ENCODE peak calls at places on chromosomes 7 and 10, in seven cellular contexts. F is lung, M is WERI-Rb-1, R is adrenal gland, U is body of pancreas, H is heart right ventricle, K is HCT116. A is an unnamed sample.

GRCh38 chr7:67301667-67302066 is 305.0 kb downstream of the TYW1 start:
- DNase-seq in F (no peak), M (no peak), R (no peak), U (no peak), H (no peak), K (no peak), A (no peak)

GRCh38 chr10:50286517-50286916 is 35.2 kb upstream of the ASAH2 start:
- DNase-seq in F (no peak), M (no peak), R (peak), U (no peak), H (no peak), K (no peak), A (no peak)

GRCh38 chr10:50224330-50224952 is 26.9 kb downstream of the ASAH2 start:
- DNase-seq in F (no peak), M (peak), R (peak), U (peak), H (no peak), K (peak), A (peak)

GRCh38 chr10:54983255-54983654 is 182.2 kb upstream of the PCDH15 start:
- DNase-seq in F (no peak), M (no peak), R (no peak), U (no peak), H (no peak), K (no peak), A (no peak)

GRCh38 chr7:105189859-105190492 is 176.0 kb downstream of the KMT2E start:
- DNase-seq in F (no peak), M (no peak), R (no peak), U (peak), H (no peak), K (no peak), A (no peak)

GRCh38 chr10:94042001-94042813 is 48.5 kb downstream of the PLCE1 start:
- DNase-seq in F (no peak), M (no peak), R (no peak), U (no peak), H (no peak), K (peak), A (no peak)

GRCh38 chr7:154699421-154699820 is 303.5 kb downstream of the PAXIP1 start:
- DNase-seq in F (no peak), M (no peak), R (no peak), U (no peak), H (no peak), K (no peak), A (no peak)

GRCh38 chr7:29371472-29371871 is 176.9 kb downstream of the CHN2 start:
- DNase-seq in F (no peak), M (no peak), R (no peak), U (no peak), H (no peak), K (no peak), A (no peak)

GRCh38 chr7:36811807-36812206 is 87.5 kb upstream of the AOAH start:
- DNase-seq in F (no peak), M (no peak), R (no peak), U (no peak), H (no peak), K (no peak), A (no peak)

GRCh38 chr10:17200035-17200884 is 1.2 kb downstream of the TRDMT1 start:
- DNase-seq in F (no peak), M (no peak), R (no peak), U (no peak), H (no peak), K (no peak), A (no peak)

GRCh38 chr7:101299511-101300464 is 21.8 kb downstream of the IFT22 start:
- DNase-seq in F (no peak), M (peak), R (no peak), U (no peak), H (no peak), K (no peak), A (no peak)

GRCh38 chr7:24851791-24852190 is 94.5 kb upstream of the GSDME start:
- DNase-seq in F (no peak), M (no peak), R (no peak), U (no peak), H (no peak), K (no peak), A (no peak)

GRCh38 chr7:131196808-131197207 is 130.9 kb upstream of the MKLN1 start:
- DNase-seq in F (no peak), M (no peak), R (no peak), U (no peak), H (no peak), K (no peak), A (no peak)

GRCh38 chr10:90064295-90064694 is 362.9 kb downstream of the KIF20B start:
- DNase-seq in F (no peak), M (no peak), R (no peak), U (no peak), H (no peak), K (no peak), A (no peak)

GRCh38 chr10:117462424-117462792 is 80.1 kb upstream of the EMX2 start:
- DNase-seq in F (no peak), M (no peak), R (no peak), U (no peak), H (no peak), K (no peak), A (peak)

DNA sequence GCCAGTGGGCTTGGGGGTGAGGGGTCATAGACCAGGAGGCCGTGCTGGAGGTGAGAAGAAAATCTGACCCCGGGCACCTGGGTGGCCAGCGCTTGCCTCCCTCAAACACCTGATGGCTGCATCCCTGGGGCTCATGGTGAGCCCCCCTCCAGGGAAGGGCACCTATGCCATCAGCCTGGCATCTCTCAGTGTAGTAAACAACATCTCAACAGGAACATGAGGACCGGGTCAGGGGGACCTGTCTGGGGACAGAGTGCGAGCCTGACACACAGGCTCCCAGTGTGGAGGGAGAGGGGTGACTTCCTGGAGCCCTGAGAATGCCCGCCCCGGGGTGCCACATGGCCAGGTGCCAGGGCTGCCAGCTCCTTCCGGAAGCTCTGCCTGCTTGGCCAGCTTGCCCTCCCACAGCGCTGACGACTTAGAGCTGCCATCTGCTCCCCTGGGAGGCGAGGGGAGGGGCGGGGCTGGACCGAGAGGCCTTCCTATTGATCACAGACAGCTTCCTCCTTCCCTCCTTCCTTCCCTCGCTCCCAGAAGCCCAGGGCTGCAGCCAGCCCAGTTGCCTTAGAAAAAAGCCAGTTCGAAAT is 12.3 kb downstream of the STX1A start:
- DNase-seq in F (peak), M (peak), R (no peak), U (peak), H (peak), K (peak), A (peak)
- TF ChIP-seq CTCF in F (no peak), M (no peak), R (no peak), U (no peak), H (no peak), K (no peak), A (no peak)

GRCh38 chr7:47939425-47940036 is 8.7 kb downstream of the PKD1L1 start:
- DNase-seq in F (no peak), M (no peak), R (no peak), U (no peak), H (no peak), K (no peak), A (no peak)

GRCh38 chr7:47942132-47942531 is 6.1 kb downstream of the PKD1L1 start:
- DNase-seq in F (no peak), M (no peak), R (no peak), U (no peak), H (no peak), K (no peak), A (no peak)

GRCh38 chr7:47943676-47944474 is 4.4 kb downstream of the PKD1L1 start:
- DNase-seq in F (no peak), M (no peak), R (no peak), U (no peak), H (no peak), K (no peak), A (no peak)

GRCh38 chr7:47940482-47941001 is 7.7 kb downstream of the PKD1L1 start:
- DNase-seq in F (no peak), M (no peak), R (no peak), U (no peak), H (peak), K (no peak), A (peak)

GRCh38 chr7:47941136-47941844 is 7.0 kb downstream of the PKD1L1 start:
- DNase-seq in F (no peak), M (no peak), R (peak), U (no peak), H (no peak), K (no peak), A (no peak)
- H3K27ac ChIP-seq in F (peak), M (no peak), R (peak), U (peak), H (peak), K (no peak), A (peak)

DNA sequence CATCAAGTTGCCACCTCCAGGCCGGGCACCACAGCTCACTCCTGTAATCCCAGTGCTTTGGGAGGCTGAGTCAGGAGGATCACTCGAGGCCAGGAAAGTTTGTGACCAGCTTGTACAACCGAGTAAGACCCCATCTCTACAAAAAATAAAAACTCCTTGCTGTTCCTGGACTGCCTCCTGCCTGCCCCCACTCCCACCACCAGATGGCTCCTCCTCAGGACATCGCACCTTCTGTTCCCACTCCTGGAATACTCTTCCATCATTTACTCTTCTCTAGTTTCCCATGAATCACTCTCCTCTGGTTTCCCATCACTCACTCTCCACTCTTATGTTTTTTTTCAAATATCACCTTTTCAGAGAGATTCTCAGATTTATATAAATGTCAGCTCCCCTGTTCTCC is 540.7 kb downstream of the CALN1 start:
- DNase-seq in F (no peak), M (no peak), R (no peak), U (no peak), H (no peak), K (no peak), A (no peak)
- TF ChIP-seq CTCF in F (no peak), M (no peak), R (no peak), U (no peak), H (no peak), K (no peak), A (no peak)

DNA sequence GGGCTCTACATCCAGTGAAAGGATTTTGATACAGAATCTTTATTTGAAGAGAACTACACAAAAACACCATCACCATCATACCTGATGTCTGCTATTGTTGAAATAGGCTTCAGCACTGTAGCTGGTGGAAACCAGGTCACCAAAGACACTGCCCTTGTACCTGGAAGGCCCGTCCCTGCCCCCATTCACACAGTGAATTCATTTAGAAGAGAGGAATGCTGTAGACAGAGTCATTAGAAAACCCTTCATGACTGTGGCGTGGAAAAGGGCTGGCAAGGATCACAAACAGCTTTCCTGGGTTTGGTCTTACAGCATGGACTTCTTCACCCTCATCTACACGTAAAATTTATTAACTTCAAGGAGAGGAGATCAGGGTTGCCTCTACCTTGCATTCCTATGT is 202.0 kb upstream of the NRP1 start:
- DNase-seq in F (no peak), M (no peak), R (no peak), U (no peak), H (no peak), K (no peak), A (no peak)
- H3K27ac ChIP-seq in F (no peak), M (no peak), R (no peak), U (no peak), H (no peak), K (no peak), A (no peak)

GRCh38 chr7:69067397-69067796 is 530.9 kb upstream of the AUTS2 start:
- DNase-seq in F (no peak), M (peak), R (no peak), U (peak), H (no peak), K (no peak), A (no peak)
- TF ChIP-seq CTCF in F (no peak), M (peak), R (no peak), U (no peak), H (peak), K (no peak), A (no peak)

GRCh38 chr10:127618797-127619196 is 69.7 kb downstream of the NPS start:
- DNase-seq in F (no peak), M (no peak), R (no peak), U (no peak), H (no peak), K (no peak), A (no peak)
- H3K27ac ChIP-seq in F (no peak), M (no peak), R (no peak), U (no peak), H (no peak), K (no peak), A (no peak)

GRCh38 chr7:142716596-142716995 is 32.7 kb upstream of the PRSS1 start:
- DNase-seq in F (no peak), M (no peak), R (no peak), U (no peak), H (no peak), K (no peak), A (no peak)
- TF ChIP-seq CTCF in F (no peak), M (no peak), R (no peak), U (no peak), H (no peak), K (no peak), A (no peak)

DNA sequence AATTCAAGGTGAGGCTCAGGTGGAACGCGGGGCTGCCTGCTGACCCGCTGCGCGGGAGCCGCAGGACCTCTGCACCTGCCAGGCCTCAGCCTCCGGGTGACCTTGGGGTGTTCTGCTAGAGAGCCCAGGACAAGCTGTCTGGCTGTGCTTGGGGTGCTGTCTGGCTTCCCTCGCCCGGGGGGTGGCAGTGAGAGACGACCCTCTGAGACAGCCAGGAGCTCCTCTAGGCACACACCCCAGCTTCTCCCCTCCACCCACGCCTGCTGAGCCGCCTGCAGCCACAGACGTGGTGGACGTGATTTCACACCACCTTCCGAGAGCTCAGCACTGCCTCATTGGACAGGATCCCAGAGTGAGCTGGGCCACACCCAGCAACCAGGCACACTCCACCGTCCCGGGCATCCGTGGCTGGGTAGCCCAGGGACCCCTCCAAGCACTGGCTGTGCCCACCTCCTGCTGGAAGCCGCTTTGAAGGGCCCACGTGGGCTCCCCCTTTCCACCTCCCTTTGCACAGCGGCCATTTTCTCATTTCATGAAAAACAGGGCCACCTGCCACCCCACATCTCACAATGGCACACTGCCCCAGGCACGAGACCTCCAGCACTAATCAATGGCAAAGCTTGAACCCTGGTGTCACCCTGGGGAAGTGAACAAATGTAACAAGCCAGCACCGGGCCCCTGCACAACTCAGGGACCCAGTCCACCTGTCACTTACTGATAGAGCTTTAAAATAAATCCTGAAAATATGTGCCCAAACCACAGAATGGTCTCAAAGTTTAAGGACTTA is 35.0 kb downstream of the ZFAND2A start:
- DNase-seq in F (no peak), M (no peak), R (no peak), U (no peak), H (no peak), K (no peak), A (no peak)
- H3K27ac ChIP-seq in F (no peak), M (no peak), R (no peak), U (no peak), H (peak), K (no peak), A (no peak)

GRCh38 chr10:99005254-99005653 is 230.4 kb downstream of the HPSE2 start:
- DNase-seq in F (no peak), M (no peak), R (no peak), U (no peak), H (no peak), K (no peak), A (no peak)

GRCh38 chr10:99007457-99007856 is 228.2 kb downstream of the HPSE2 start:
- DNase-seq in F (no peak), M (no peak), R (no peak), U (no peak), H (no peak), K (no peak), A (no peak)

GRCh38 chr10:99002392-99002791 is 233.3 kb downstream of the HPSE2 start:
- DNase-seq in F (no peak), M (no peak), R (no peak), U (no peak), H (no peak), K (no peak), A (no peak)

GRCh38 chr10:99008106-99008505 is 227.5 kb downstream of the HPSE2 start:
- DNase-seq in F (no peak), M (no peak), R (no peak), U (no peak), H (no peak), K (no peak), A (no peak)

DNA sequence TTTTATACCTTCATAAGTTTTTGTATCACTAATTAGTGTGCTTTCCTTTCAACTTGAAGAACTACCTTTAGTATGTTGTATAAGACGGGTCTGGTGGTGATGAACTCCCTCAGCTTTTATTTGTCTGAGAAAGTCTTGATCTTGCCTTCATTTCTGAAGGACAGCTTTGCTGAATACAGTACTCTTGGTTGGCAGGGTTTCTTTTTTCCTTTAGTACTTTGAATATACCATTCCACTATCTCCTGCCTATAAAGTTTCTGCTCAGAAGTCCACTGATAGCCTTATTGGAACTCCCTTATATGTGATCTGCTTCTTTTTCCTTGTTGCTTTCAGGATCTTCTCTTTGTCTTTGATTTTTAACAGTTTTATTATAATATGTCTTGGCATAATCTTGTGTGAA is 230.9 kb downstream of the HPSE2 start:
- DNase-seq in F (no peak), M (no peak), R (no peak), U (no peak), H (no peak), K (no peak), A (no peak)
- TF ChIP-seq CTCF in F (no peak), M (no peak), R (no peak), U (no peak), H (no peak), K (no peak), A (no peak)

GRCh38 chr10:110676016-110676415 is 31.9 kb downstream of the RBM20 start:
- DNase-seq in F (no peak), M (no peak), R (no peak), U (no peak), H (no peak), K (no peak), A (no peak)

GRCh38 chr10:110671788-110672579 is 27.8 kb downstream of the RBM20 start:
- DNase-seq in F (peak), M (peak), R (peak), U (peak), H (peak), K (peak), A (peak)

GRCh38 chr10:110668443-110668842 is 24.3 kb downstream of the RBM20 start:
- DNase-seq in F (no peak), M (no peak), R (no peak), U (no peak), H (no peak), K (no peak), A (no peak)

GRCh38 chr10:110670335-110670734 is 26.2 kb downstream of the RBM20 start:
- DNase-seq in F (no peak), M (no peak), R (no peak), U (no peak), H (no peak), K (no peak), A (no peak)

GRCh38 chr10:110672580-110672919 is 28.4 kb downstream of the RBM20 start:
- DNase-seq in F (no peak), M (no peak), R (no peak), U (no peak), H (no peak), K (no peak), A (no peak)
- H3K27ac ChIP-seq in F (peak), M (peak), R (peak), U (peak), H (peak), K (peak), A (peak)